ENCODE peak calls at places on chromosome 20, in seven cellular contexts. T is fibroblast of lung; O is SJSA1; H is stromal cell of bone marrow; Q is stimulated activated CD4-positive, alpha-beta T cell treated with anti-CD3 and anti-CD28 coated beads, Interleukin-1b, Interleukin-23, amount 100 ng/mL, for 48 hours; K is GM23338; D is Right ventricle myocardium superior. V is an unnamed sample.

GRCh38 chr20:17430515-17430914 is 100.7 kb downstream of the BFSP1 start:
- DNase-seq in T (no peak), O (no peak), H (no peak), Q (no peak), K (no peak), D (no peak), V (peak; percentile 38)

GRCh38 chr20:57440678-57441509 is 49.7 kb downstream of the RBM38 start:
- DNase-seq in T (peak; percentile 91), O (no peak), H (peak; percentile 25), Q (no peak), K (peak; percentile 42), D (peak; percentile 94), V (peak; percentile 60)

GRCh38 chr20:50153153-50153499 is 397 bp downstream of the PEDS1 start:
- DNase-seq in T (no peak), O (no peak), H (no peak), Q (no peak), K (peak; percentile 46), D (no peak), V (no peak)

GRCh38 chr20:44020406-44021148 is 105.9 kb downstream of the TOX2 start:
- DNase-seq in T (no peak), O (no peak), H (no peak), Q (no peak), K (peak; percentile 49), D (no peak), V (peak; percentile 44)

GRCh38 chr20:20409326-20409725 is 41.4 kb downstream of the INSM1 start:
- DNase-seq in T (no peak), O (no peak), H (no peak), Q (no peak), K (no peak), D (no peak), V (no peak)

GRCh38 chr20:19121463-19121862 is 91.0 kb upstream of the SLC24A3 start:
- DNase-seq in T (no peak), O (no peak), H (no peak), Q (no peak), K (no peak), D (no peak), V (no peak)

GRCh38 chr20:48025661-48026060 is 240.4 kb upstream of the SULF2 start:
- DNase-seq in T (peak; percentile 40), O (no peak), H (peak; percentile 40), Q (no peak), K (no peak), D (no peak), V (no peak)

GRCh38 chr20:59320426-59320825 is 20.0 kb downstream of the EDN3 start:
- DNase-seq in T (no peak), O (no peak), H (no peak), Q (no peak), K (no peak), D (no peak), V (no peak)

GRCh38 chr20:49862607-49863200 is 50.1 kb downstream of the SLC9A8 start:
- DNase-seq in T (no peak), O (no peak), H (no peak), Q (no peak), K (no peak), D (no peak), V (no peak)

GRCh38 chr20:24780648-24781047 is 168.4 kb upstream of the CST7 start:
- DNase-seq in T (no peak), O (peak; percentile 28), H (no peak), Q (no peak), K (peak; percentile 4), D (no peak), V (no peak)